ENCODE peak calls at places on chromosomes 13 and 19, in six cellular contexts. One of them, this sample, is unnamed.

GRCh38 chr19:13920940-13921744 is 15.1 kb downstream of the CC2D1A start:
- DNase-seq in OCI-LY7: peak
- DNase-seq in WERI-Rb-1: peak
- DNase-seq in effector memory CD4-positive, alpha-beta T cell: no peak
- DNase-seq in neural progenitor cell: peak
- DNase-seq in upper lobe of right lung: no peak
- DNase-seq in this sample: no peak

GRCh38 chr19:48509467-48510194 is 2.0 kb downstream of the LMTK3 start:
- DNase-seq in OCI-LY7: no peak
- DNase-seq in WERI-Rb-1: no peak
- DNase-seq in effector memory CD4-positive, alpha-beta T cell: no peak
- DNase-seq in neural progenitor cell: peak
- DNase-seq in upper lobe of right lung: no peak
- DNase-seq in this sample: no peak

GRCh38 chr19:48396010-48396870 is 2.8 kb downstream of the GRIN2D start:
- DNase-seq in OCI-LY7: no peak
- DNase-seq in WERI-Rb-1: peak
- DNase-seq in effector memory CD4-positive, alpha-beta T cell: no peak
- DNase-seq in neural progenitor cell: peak
- DNase-seq in upper lobe of right lung: no peak
- DNase-seq in this sample: no peak

GRCh38 chr13:43257765-43258164 is 234.4 kb downstream of the DNAJC15 start:
- DNase-seq in OCI-LY7: no peak
- DNase-seq in WERI-Rb-1: no peak
- DNase-seq in effector memory CD4-positive, alpha-beta T cell: no peak
- DNase-seq in neural progenitor cell: no peak
- DNase-seq in upper lobe of right lung: no peak
- DNase-seq in this sample: no peak

GRCh38 chr19:2343289-2343982 is 15.0 kb downstream of the SPPL2B start:
- DNase-seq in OCI-LY7: no peak
- DNase-seq in WERI-Rb-1: no peak
- DNase-seq in effector memory CD4-positive, alpha-beta T cell: no peak
- DNase-seq in neural progenitor cell: no peak
- DNase-seq in upper lobe of right lung: no peak
- DNase-seq in this sample: no peak

GRCh38 chr13:112840472-112841302 is 128.3 kb upstream of the MCF2L start:
- DNase-seq in OCI-LY7: no peak
- DNase-seq in WERI-Rb-1: no peak
- DNase-seq in effector memory CD4-positive, alpha-beta T cell: no peak
- DNase-seq in neural progenitor cell: no peak
- DNase-seq in upper lobe of right lung: no peak
- DNase-seq in this sample: no peak

GRCh38 chr19:35710784-35711723 is 6.7 kb downstream of the ZBTB32 start:
- DNase-seq in OCI-LY7: peak
- DNase-seq in WERI-Rb-1: no peak
- DNase-seq in effector memory CD4-positive, alpha-beta T cell: no peak
- DNase-seq in neural progenitor cell: no peak
- DNase-seq in upper lobe of right lung: no peak
- DNase-seq in this sample: no peak

GRCh38 chr19:13985771-13986347 is 20.3 kb downstream of the RFX1 start:
- DNase-seq in OCI-LY7: peak
- DNase-seq in WERI-Rb-1: peak
- DNase-seq in effector memory CD4-positive, alpha-beta T cell: no peak
- DNase-seq in neural progenitor cell: no peak
- DNase-seq in upper lobe of right lung: no peak
- DNase-seq in this sample: no peak

GRCh38 chr13:29402168-29402621 is 193.3 kb downstream of the SLC7A1 start:
- DNase-seq in OCI-LY7: no peak
- DNase-seq in WERI-Rb-1: no peak
- DNase-seq in effector memory CD4-positive, alpha-beta T cell: no peak
- DNase-seq in neural progenitor cell: no peak
- DNase-seq in upper lobe of right lung: no peak
- DNase-seq in this sample: peak

GRCh38 chr13:78430166-78430791 is 173.1 kb downstream of the POU4F1 start:
- DNase-seq in OCI-LY7: no peak
- DNase-seq in WERI-Rb-1: no peak
- DNase-seq in effector memory CD4-positive, alpha-beta T cell: no peak
- DNase-seq in neural progenitor cell: peak
- DNase-seq in upper lobe of right lung: no peak
- DNase-seq in this sample: no peak

GRCh38 chr19:6743071-6743470 is 3.6 kb downstream of the TRIP10 start:
- DNase-seq in OCI-LY7: no peak
- DNase-seq in WERI-Rb-1: no peak
- DNase-seq in effector memory CD4-positive, alpha-beta T cell: no peak
- DNase-seq in neural progenitor cell: peak
- DNase-seq in upper lobe of right lung: no peak
- DNase-seq in this sample: no peak

GRCh38 chr19:6750062-6750461 is 10.6 kb downstream of the TRIP10 start:
- DNase-seq in OCI-LY7: no peak
- DNase-seq in WERI-Rb-1: no peak
- DNase-seq in effector memory CD4-positive, alpha-beta T cell: no peak
- DNase-seq in neural progenitor cell: no peak
- DNase-seq in upper lobe of right lung: peak
- DNase-seq in this sample: no peak

GRCh38 chr19:6744381-6745288 is 5.2 kb downstream of the TRIP10 start:
- DNase-seq in OCI-LY7: no peak
- DNase-seq in WERI-Rb-1: no peak
- DNase-seq in effector memory CD4-positive, alpha-beta T cell: no peak
- DNase-seq in neural progenitor cell: peak
- DNase-seq in upper lobe of right lung: peak
- DNase-seq in this sample: peak

GRCh38 chr19:6743714-6744380 is 4.4 kb downstream of the TRIP10 start:
- DNase-seq in OCI-LY7: no peak
- DNase-seq in WERI-Rb-1: no peak
- DNase-seq in effector memory CD4-positive, alpha-beta T cell: no peak
- DNase-seq in neural progenitor cell: peak
- DNase-seq in upper lobe of right lung: no peak
- DNase-seq in this sample: no peak

DNA sequence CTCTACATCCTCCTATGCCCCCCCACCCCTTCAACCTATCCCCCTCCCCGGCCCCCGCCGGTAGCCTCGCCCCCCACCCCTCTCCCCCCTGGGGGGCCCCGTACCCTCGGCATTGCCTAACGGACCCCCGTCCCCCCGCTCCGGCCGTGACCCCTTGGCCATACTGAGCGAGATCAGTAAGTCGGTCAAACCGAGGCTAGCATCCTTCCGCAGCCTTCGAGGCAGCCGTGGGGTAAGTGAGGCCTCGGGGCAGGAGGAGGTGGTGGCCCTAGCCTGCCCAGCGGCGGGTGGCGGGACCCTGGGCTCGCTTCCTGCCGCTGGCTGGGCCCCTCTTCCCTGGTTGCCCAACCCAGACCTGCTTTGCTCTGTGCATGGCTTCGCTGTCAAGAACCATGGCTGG is 6.5 kb downstream of the TRIP10 start:
- DNase-seq in OCI-LY7: no peak
- DNase-seq in WERI-Rb-1: no peak
- DNase-seq in effector memory CD4-positive, alpha-beta T cell: no peak
- DNase-seq in neural progenitor cell: no peak
- DNase-seq in upper lobe of right lung: no peak
- DNase-seq in this sample: no peak
- H3K27ac ChIP-seq in OCI-LY7: no peak
- H3K27ac ChIP-seq in WERI-Rb-1: no peak
- H3K27ac ChIP-seq in effector memory CD4-positive, alpha-beta T cell: no peak
- H3K27ac ChIP-seq in neural progenitor cell: no peak
- H3K27ac ChIP-seq in upper lobe of right lung: peak
- H3K27ac ChIP-seq in this sample: no peak

DNA sequence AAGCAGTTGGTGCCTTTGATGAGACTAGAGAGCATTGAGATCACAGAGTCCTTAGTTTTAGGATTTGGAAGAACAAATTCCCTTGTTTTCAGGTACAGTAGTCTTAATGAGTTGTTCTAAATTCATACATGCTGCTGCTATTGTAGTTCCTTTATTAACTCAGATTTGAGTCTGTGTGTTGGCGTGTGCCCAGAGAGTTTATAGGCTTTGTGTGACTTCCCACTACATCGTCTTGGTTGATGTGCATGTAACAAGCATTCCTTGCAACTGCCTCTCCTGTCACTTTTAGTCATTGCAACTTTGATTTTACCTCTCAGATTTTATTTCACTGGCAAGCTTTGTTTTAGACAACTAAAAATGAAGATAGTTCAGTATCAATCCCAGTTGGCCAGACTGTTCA is 135.5 kb downstream of the ZAR1L start:
- DNase-seq in OCI-LY7: no peak
- DNase-seq in WERI-Rb-1: no peak
- DNase-seq in effector memory CD4-positive, alpha-beta T cell: no peak
- DNase-seq in neural progenitor cell: no peak
- DNase-seq in upper lobe of right lung: no peak
- DNase-seq in this sample: no peak
- H3K27ac ChIP-seq in OCI-LY7: no peak
- H3K27ac ChIP-seq in WERI-Rb-1: no peak
- H3K27ac ChIP-seq in effector memory CD4-positive, alpha-beta T cell: no peak
- H3K27ac ChIP-seq in neural progenitor cell: no peak
- H3K27ac ChIP-seq in upper lobe of right lung: no peak
- H3K27ac ChIP-seq in this sample: no peak

GRCh38 chr13:80361883-80362327 is 21.0 kb upstream of the SPRY2 start:
- DNase-seq in OCI-LY7: peak
- DNase-seq in WERI-Rb-1: peak
- DNase-seq in effector memory CD4-positive, alpha-beta T cell: no peak
- DNase-seq in neural progenitor cell: peak
- DNase-seq in upper lobe of right lung: no peak
- DNase-seq in this sample: peak
- H3K27ac ChIP-seq in OCI-LY7: no peak
- H3K27ac ChIP-seq in WERI-Rb-1: no peak
- H3K27ac ChIP-seq in effector memory CD4-positive, alpha-beta T cell: no peak
- H3K27ac ChIP-seq in neural progenitor cell: no peak
- H3K27ac ChIP-seq in upper lobe of right lung: no peak
- H3K27ac ChIP-seq in this sample: peak

DNA sequence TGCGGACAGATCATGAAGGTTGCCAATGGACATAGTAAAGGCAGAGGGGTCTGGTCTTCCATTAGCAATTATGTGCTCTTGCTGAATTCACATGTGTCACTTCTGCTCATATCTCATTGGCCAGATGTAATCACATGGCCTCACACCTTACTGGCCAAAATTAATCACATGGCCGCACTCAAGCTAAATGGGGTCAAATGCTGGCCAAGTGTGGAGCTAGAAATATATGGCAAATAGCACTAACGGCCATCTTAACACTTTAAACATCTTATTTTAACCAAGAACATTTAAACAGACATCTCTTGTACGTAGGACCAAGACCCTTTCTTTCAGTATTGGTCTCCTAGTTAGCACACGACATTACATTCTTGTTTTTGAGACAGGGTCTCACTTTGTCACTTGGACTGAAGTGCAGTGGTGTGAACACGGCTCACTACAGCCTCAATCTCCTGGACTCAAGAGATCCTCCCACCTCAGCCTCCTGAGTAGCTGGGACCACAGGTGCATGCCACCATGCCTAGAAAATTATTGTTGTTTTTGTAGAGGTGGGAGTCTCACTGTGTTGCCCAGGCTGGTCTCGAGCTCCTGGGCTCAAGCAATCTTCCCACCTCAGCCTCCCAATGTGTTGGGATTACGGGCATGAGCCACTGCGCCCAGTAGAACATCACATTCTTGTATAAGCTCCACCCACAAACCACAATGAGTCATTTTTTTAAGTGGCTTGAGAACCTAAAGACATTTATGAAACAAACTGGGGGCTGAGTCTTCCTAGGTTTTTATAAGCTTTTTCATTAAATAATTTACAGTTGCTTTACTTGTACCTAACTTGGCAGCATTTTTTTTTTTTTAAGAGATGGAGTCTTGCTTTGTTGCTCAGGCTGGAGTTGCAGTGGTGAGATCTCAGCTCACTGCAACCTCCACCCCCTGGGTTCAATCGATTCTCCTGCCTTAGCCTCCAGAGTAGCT is 2.9 kb upstream of the PTOV1 start:
- DNase-seq in OCI-LY7: no peak
- DNase-seq in WERI-Rb-1: no peak
- DNase-seq in effector memory CD4-positive, alpha-beta T cell: no peak
- DNase-seq in neural progenitor cell: no peak
- DNase-seq in upper lobe of right lung: no peak
- DNase-seq in this sample: no peak
- H3K27ac ChIP-seq in OCI-LY7: no peak
- H3K27ac ChIP-seq in WERI-Rb-1: no peak
- H3K27ac ChIP-seq in effector memory CD4-positive, alpha-beta T cell: no peak
- H3K27ac ChIP-seq in neural progenitor cell: no peak
- H3K27ac ChIP-seq in upper lobe of right lung: no peak
- H3K27ac ChIP-seq in this sample: no peak

DNA sequence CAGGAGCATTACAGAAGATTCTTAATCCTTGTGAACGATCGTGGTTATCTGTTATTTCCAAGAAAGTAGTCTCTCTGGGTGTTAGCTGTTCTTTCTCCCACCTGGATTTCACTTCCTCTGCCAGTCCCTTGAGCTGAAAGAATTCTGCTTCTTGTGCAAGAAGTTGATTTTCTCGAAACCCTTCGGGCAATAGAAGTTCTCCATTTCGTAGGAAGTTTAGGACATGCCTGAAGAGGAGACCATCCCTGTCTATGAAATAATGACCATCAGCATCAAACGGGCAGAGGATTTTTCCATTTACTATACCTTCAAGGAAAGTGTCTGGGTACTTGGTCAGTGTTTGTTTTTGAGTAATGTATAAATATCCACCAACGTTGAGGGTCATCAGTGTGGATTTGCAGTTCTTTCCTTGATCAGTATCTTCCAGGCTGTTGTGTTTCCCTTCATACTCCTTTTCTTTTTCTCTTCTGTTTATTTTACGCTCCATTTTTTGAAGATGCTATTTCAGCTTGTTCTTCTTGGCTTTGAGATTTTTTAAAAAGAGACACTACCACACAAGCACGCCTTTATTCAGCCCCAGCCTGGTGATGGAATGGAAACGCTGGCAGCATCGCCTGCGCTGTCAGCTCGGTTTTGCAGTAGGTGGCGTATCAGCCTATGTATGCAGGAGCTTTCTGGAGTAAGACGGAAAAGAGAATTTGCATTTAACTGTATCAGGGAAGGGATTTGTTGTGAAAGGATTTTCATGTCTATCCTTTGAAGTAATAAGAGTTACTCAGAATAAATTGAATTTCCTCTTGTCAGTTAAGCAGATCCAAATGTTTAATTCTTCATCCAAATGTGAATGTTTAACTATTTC is 6.5 kb downstream of the KCTD4 start:
- DNase-seq in OCI-LY7: no peak
- DNase-seq in WERI-Rb-1: peak
- DNase-seq in effector memory CD4-positive, alpha-beta T cell: no peak
- DNase-seq in neural progenitor cell: peak
- DNase-seq in upper lobe of right lung: no peak
- DNase-seq in this sample: peak
- H3K27ac ChIP-seq in OCI-LY7: no peak
- H3K27ac ChIP-seq in WERI-Rb-1: no peak
- H3K27ac ChIP-seq in effector memory CD4-positive, alpha-beta T cell: no peak
- H3K27ac ChIP-seq in neural progenitor cell: no peak
- H3K27ac ChIP-seq in upper lobe of right lung: no peak
- H3K27ac ChIP-seq in this sample: no peak

DNA sequence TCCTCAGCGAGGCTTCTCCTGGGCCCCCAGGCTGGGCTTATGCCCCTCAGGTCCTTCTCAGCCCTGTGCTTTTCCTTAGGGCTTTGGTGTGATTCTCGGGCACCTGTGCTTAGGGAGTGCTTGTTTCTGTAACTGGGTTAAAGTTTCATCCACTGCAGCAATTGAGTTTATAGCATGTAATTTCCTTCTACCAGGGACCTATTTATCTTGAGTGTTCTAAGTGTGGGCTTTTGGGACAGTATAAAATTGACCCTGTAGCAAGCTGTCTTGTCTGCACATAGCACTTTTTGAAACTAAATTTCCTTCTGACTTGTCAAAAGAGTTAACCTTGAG is 47.6 kb downstream of the GATAD2A start:
- DNase-seq in OCI-LY7: no peak
- DNase-seq in WERI-Rb-1: no peak
- DNase-seq in effector memory CD4-positive, alpha-beta T cell: no peak
- DNase-seq in neural progenitor cell: no peak
- DNase-seq in upper lobe of right lung: no peak
- DNase-seq in this sample: no peak
- H3K27ac ChIP-seq in OCI-LY7: no peak
- H3K27ac ChIP-seq in WERI-Rb-1: no peak
- H3K27ac ChIP-seq in effector memory CD4-positive, alpha-beta T cell: no peak
- H3K27ac ChIP-seq in neural progenitor cell: no peak
- H3K27ac ChIP-seq in upper lobe of right lung: peak
- H3K27ac ChIP-seq in this sample: peak